ENCODE peak calls at places on chromosomes 3 and 15, in four cellular contexts. G is IMR-90, P is uterus, F is heart left ventricle. N is an unnamed sample.

GRCh38 chr15:57205999-57206398 is 170.3 kb upstream of the CGNL1 start:
- DNase-seq in G (no peak), P (no peak), F (no peak), N (no peak)

GRCh38 chr15:66763186-66764066 is 61.4 kb downstream of the SMAD6 start:
- DNase-seq in G (no peak), P (peak), F (peak), N (peak)

GRCh38 chr3:145070795-145071194 is 1090.2 kb downstream of the PLOD2 start:
- DNase-seq in G (no peak), P (no peak), F (no peak), N (no peak)

GRCh38 chr3:10459954-10460754 is 45.2 kb downstream of the ATP2B2 start:
- DNase-seq in G (peak), P (peak), F (no peak), N (no peak)

GRCh38 chr15:64855206-64856000 is 13.7 kb downstream of the PLEKHO2 start:
- DNase-seq in G (peak), P (no peak), F (no peak), N (peak)

GRCh38 chr15:82572311-82572710 is 32.1 kb upstream of the RPS17 start:
- DNase-seq in G (peak), P (no peak), F (no peak), N (no peak)

GRCh38 chr3:48716508-48716981 is 476 bp downstream of the IP6K2 start:
- DNase-seq in G (no peak), P (no peak), F (no peak), N (no peak)

GRCh38 chr3:58659051-58659675 is 7.4 kb downstream of the FAM3D start:
- DNase-seq in G (peak), P (no peak), F (no peak), N (no peak)

GRCh38 chr3:177746259-177747021 is 549.2 kb upstream of the TBL1XR1 start:
- DNase-seq in G (peak), P (no peak), F (no peak), N (no peak)

GRCh38 chr3:126390201-126390600 is 4.5 kb upstream of the CFAP100 start:
- DNase-seq in G (no peak), P (no peak), F (no peak), N (no peak)

GRCh38 chr3:181239456-181239855 is 249.9 kb upstream of the DNAJC19 start:
- DNase-seq in G (no peak), P (no peak), F (no peak), N (no peak)

GRCh38 chr3:149936812-149937230 is 33.9 kb downstream of the PFN2 start:
- DNase-seq in G (peak), P (peak), F (peak), N (peak)

GRCh38 chr3:4233488-4233887 is 69.7 kb upstream of the SETMAR start:
- DNase-seq in G (no peak), P (no peak), F (no peak), N (no peak)

GRCh38 chr3:156620901-156621300 is 53.5 kb upstream of the TIPARP start:
- DNase-seq in G (no peak), P (no peak), F (no peak), N (no peak)

GRCh38 chr3:43632269-43632733 is 10.5 kb upstream of the ANO10 start:
- DNase-seq in G (peak), P (no peak), F (no peak), N (no peak)

GRCh38 chr3:67312205-67312604 is 314.1 kb downstream of the KBTBD8 start:
- DNase-seq in G (no peak), P (no peak), F (no peak), N (no peak)

GRCh38 chr3:25433106-25433505 is 5.0 kb downstream of the RARB start:
- DNase-seq in G (no peak), P (no peak), F (no peak), N (no peak)

GRCh38 chr3:51637941-51638471 is 33.0 kb upstream of the TEX264 start:
- DNase-seq in G (peak), P (no peak), F (no peak), N (no peak)

GRCh38 chr3:175240928-175241327 is 381.8 kb downstream of the NAALADL2 start:
- DNase-seq in G (no peak), P (no peak), F (no peak), N (no peak)

GRCh38 chr15:65952425-65953053 is 83.2 kb downstream of the RAB11A start:
- DNase-seq in G (peak), P (no peak), F (no peak), N (no peak)

GRCh38 chr15:72341361-72341760 is 21.4 kb upstream of the CELF6 start:
- DNase-seq in G (no peak), P (no peak), F (no peak), N (no peak)

GRCh38 chr3:152069871-152070270 is 196.4 kb downstream of the SUCNR1 start:
- DNase-seq in G (peak), P (no peak), F (no peak), N (no peak)

GRCh38 chr15:82543155-82543554 is 2.9 kb upstream of the RPS17 start:
- DNase-seq in G (peak), P (no peak), F (no peak), N (no peak)

GRCh38 chr3:129181834-129182233 is 1.9 kb downstream of the CNBP start:
- DNase-seq in G (no peak), P (no peak), F (no peak), N (no peak)

GRCh38 chr3:151035072-151035471 is 50.4 kb upstream of the MED12L start:
- DNase-seq in G (no peak), P (no peak), F (no peak), N (no peak)

GRCh38 chr3:143507735-143508580 is 340.3 kb downstream of the SLC9A9 start:
- DNase-seq in G (peak), P (no peak), F (no peak), N (no peak)

GRCh38 chr3:23945903-23946751 is 1.0 kb downstream of the NR1D2 start:
- DNase-seq in G (peak), P (peak), F (peak), N (peak)
- TF ChIP-seq POLR2A in G (peak), P (peak), F (peak), N (peak)

DNA sequence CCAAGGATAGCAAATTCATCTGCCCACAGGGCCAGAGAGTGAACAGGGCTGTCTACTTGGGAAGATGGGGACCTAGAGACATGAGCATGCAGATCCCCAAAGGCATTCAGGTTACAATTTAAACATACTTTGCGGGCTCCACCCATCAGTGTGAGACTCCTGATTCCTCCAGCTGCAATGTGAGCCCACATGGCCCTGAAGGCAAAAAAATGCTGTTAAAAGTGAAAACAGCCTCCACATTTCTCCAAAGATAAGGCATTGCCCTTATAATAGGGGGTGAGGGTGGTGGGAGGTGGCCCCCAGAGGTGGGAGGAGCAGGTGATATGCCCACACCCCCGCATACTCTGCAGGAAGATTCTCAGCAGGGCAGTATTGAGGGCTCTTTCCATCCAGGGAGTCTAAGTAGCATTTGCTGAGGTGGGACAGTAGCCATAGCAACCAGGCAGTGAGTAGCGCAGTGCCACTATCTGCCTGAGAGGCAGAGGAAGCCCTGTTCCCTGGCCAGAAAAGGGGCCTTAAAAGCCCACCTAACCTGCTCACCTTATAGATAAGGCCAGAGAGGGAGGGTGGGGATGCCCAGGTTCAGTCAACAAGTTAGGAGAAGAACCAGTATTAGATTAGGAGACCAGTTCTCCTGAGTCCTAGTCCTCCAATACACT is 31.2 kb downstream of the TGM4 start:
- DNase-seq in G (no peak), P (no peak), F (no peak), N (no peak)
- TF ChIP-seq POLR2A in G (no peak), P (no peak), F (no peak), N (no peak)

GRCh38 chr15:81166949-81167816 is 29.5 kb upstream of the IL16 start:
- DNase-seq in G (no peak), P (no peak), F (no peak), N (no peak)
- TF ChIP-seq POLR2A in G (no peak), P (no peak), F (no peak), N (no peak)

GRCh38 chr15:74842581-74843444 is at the start of gene ULK3:
- DNase-seq in G (peak), P (peak), F (peak), N (peak)
- TF ChIP-seq POLR2A in G (no peak), P (no peak), F (peak), N (peak)

GRCh38 chr3:72444642-72445223 is 403.5 kb downstream of the SHQ1 start:
- DNase-seq in G (peak), P (no peak), F (no peak), N (no peak)

GRCh38 chr3:72448375-72448823 is 399.8 kb downstream of the SHQ1 start:
- DNase-seq in G (no peak), P (peak), F (no peak), N (no peak)

GRCh38 chr3:72447059-72447946 is 400.9 kb downstream of the SHQ1 start:
- DNase-seq in G (peak), P (peak), F (peak), N (peak)

GRCh38 chr3:72445827-72446405 is 402.3 kb downstream of the SHQ1 start:
- DNase-seq in G (peak), P (no peak), F (no peak), N (no peak)

GRCh38 chr3:72446406-72447058 is 401.7 kb downstream of the SHQ1 start:
- DNase-seq in G (peak), P (no peak), F (no peak), N (peak)
- TF ChIP-seq POLR2A in G (peak), P (no peak), F (no peak), N (no peak)

DNA sequence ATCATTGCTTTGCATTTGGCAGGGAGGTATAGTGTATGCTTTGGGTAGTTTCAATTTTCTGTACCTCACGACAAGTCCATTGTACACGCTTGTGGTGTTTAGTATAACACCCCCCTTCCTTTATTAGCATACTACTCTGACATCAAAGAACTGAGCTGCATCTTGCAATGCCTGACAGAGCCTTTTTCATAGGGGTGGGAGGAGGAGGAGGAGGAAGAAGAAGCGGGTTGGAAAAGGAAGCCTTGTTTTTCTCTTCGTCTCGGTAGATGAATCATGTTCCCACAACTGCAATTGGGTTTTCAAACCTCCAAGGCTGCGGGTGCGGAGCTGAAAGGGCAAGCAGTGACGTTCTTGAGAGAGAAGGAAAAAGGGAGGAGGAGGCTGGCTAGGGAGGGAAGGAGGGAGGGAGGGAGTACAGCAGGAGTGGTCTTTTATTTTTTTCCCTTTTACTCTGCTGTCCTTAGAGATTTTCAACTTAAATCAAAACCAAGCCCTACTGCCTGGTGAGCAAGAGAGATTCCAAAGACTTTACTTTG is 175.7 kb downstream of the KLHL25 start:
- DNase-seq in G (peak), P (peak), F (peak), N (peak)
- TF ChIP-seq POLR2A in G (peak), P (peak), F (peak), N (no peak)

DNA sequence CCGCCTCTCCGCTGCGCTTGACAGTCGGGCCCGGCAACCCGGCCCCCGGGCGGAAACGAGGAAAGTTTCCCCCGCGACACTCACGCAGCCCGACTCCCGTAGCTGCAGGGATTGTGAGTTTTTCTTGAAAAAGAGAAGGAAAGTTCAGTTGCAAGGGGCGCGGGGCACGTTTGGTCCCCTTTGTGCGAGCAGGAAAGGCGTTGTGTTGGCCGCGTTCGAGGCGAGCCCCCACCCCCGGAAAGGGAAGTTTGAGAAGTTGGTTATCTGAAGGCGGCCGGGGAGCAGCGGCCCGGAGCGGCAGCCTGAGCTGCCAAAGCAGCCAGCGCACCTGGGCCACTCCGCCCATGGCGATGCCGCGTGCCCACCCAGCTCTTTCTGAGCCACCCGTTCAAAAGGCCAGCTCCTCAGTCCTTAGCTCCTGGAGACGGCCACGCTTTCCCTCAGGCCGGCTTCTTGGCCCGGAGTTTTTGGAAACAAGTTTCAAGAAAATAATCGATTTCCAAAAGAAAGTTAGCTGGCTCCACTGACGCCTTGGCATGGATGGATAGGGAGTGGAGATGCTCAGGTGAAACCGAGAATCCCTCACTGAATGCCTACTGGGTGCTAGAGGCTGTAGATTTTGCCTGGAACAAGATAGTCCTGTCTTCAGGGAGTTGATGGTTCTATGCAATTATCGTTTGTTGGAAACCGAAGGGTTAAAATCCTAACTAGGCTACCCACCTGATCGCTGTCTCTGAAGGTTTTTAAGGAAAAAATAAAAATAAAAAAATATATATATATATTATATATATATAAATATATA is 832 bp downstream of the TGFBR2 start:
- DNase-seq in G (no peak), P (peak), F (peak), N (peak)
- TF ChIP-seq POLR2A in G (no peak), P (peak), F (peak), N (no peak)

GRCh38 chr3:14403636-14404395 is 1.4 kb downstream of the SLC6A6 start:
- DNase-seq in G (no peak), P (peak), F (peak), N (peak)

GRCh38 chr3:14405120-14405885 is 2.9 kb downstream of the SLC6A6 start:
- DNase-seq in G (no peak), P (peak), F (no peak), N (no peak)

GRCh38 chr3:14401692-14402303 is 608 bp upstream of the SLC6A6 start:
- DNase-seq in G (no peak), P (no peak), F (no peak), N (no peak)

GRCh38 chr3:14404396-14405119 is 2.2 kb downstream of the SLC6A6 start:
- DNase-seq in G (no peak), P (no peak), F (no peak), N (no peak)

GRCh38 chr3:14402304-14402811 is at the start of gene SLC6A6:
- DNase-seq in G (peak), P (peak), F (peak), N (peak)
- TF ChIP-seq POLR2A in G (peak), P (peak), F (peak), N (peak)

GRCh38 chr3:141486735-141487418 is at the start of gene RASA2:
- DNase-seq in G (peak), P (peak), F (peak), N (peak)
- TF ChIP-seq POLR2A in G (peak), P (peak), F (peak), N (peak)

DNA sequence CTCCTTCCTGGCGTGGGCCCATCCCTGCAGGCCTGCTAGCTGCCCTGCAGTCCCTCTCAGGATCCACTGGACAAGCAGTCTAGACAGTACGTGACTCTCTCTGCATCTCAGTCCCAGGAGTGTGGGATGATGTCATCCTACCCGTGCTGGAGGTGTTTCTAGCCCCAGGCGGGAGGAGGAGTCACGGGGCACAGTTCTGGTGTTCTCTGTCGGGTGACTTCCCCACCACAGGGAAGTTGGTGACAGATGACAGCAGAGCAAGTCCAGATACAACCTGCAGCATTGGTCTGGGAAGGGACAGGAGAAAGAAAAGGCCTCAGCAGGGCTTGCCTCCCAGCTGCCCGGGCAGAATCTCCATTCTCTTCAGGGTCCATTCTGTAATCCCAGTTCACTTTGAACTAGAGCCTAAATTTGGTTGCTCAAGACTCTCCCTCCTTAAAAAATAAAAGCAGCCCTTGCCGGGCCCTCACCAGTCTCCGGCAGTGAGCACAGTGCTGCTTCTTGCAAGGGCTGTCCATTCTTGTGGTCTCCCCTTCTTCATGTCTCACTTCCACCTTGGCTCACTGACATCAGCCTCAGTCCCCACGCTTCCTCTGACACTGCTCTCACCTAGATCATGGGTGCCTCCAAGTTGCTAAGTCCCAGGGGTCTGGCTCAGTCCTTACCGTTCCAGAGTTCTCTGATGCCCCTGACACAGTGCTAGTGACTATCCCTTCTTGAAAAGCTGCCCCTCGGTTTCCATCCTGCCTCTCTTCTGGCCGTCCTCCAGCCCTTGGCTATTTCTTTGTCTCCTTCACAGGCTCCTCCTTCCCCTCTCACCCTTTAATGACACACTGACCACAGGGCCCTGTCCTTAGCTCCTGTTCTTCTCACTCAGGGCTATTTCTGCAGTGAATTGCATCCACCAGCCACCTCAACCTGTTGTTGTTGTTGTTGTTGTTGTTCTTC is 30.8 kb downstream of the SLC28A1 start:
- DNase-seq in G (peak), P (peak), F (peak), N (peak)
- TF ChIP-seq POLR2A in G (no peak), P (no peak), F (peak), N (no peak)

N was measured in upper lobe of left lung.